ENCODE peak calls at places on chromosomes 13 and 19, in six cellular contexts. A is uterus, X is fibroblast of lung, S is heart left ventricle, E is body of pancreas, Z is H9. L is an unnamed sample.
A peak's percentile ranks its signal among the peaks of the same experiment; 100 is the strongest.

GRCh38 chr13:83980322-83980721 is 98.0 kb upstream of the SLITRK1 start:
- DNase-seq in A (no peak), X (no peak), S (no peak), E (no peak), Z (no peak), L (no peak)

GRCh38 chr13:63435668-63436275 is 2020.1 kb upstream of the PCDH20 start:
- DNase-seq in A (no peak), X (peak; percentile 100), S (no peak), E (no peak), Z (no peak), L (no peak)

GRCh38 chr19:44050740-44051653 is 839 bp upstream of the ZNF223 start:
- DNase-seq in A (no peak), X (no peak), S (no peak), E (peak; percentile 41), Z (peak; percentile 37), L (peak; percentile 64)

GRCh38 chr19:45972081-45972943 is 1.4 kb downstream of the NOVA2 start:
- DNase-seq in A (no peak), X (no peak), S (peak; percentile 48), E (no peak), Z (no peak), L (peak; percentile 31)

GRCh38 chr19:54207908-54208783 is 7.5 kb downstream of the RPS9 start:
- DNase-seq in A (peak; percentile 54), X (peak; percentile 99), S (peak; percentile 72), E (peak; percentile 69), Z (no peak), L (no peak)

GRCh38 chr19:35272954-35273649 is 4.3 kb downstream of the USF2 start:
- DNase-seq in A (no peak), X (no peak), S (no peak), E (no peak), Z (no peak), L (no peak)

GRCh38 chr13:37058801-37059135 is 720 bp downstream of the SUPT20H start:
- DNase-seq in A (no peak), X (no peak), S (no peak), E (peak; percentile 19), Z (peak; percentile 27), L (peak; percentile 6)

GRCh38 chr13:112808377-112809140 is 118.7 kb downstream of the ATP11A start:
- DNase-seq in A (no peak), X (no peak), S (no peak), E (no peak), Z (no peak), L (no peak)

GRCh38 chr19:41700381-41701195 is 7.8 kb upstream of the CEACAM5 start:
- DNase-seq in A (no peak), X (no peak), S (no peak), E (no peak), Z (peak; percentile 16), L (no peak)

GRCh38 chr13:51679616-51680015 is 95.4 kb downstream of the WDFY2 start:
- DNase-seq in A (no peak), X (no peak), S (no peak), E (no peak), Z (no peak), L (no peak)

GRCh38 chr13:49369876-49370275 is 74.0 kb downstream of the CAB39L start:
- DNase-seq in A (no peak), X (no peak), S (no peak), E (no peak), Z (no peak), L (no peak)

GRCh38 chr13:28355822-28356371 is 139.0 kb downstream of the FLT1 start:
- DNase-seq in A (no peak), X (no peak), S (no peak), E (no peak), Z (no peak), L (no peak)

GRCh38 chr13:51687928-51688714 is 103.9 kb downstream of the WDFY2 start:
- DNase-seq in A (no peak), X (no peak), S (no peak), E (no peak), Z (no peak), L (no peak)

GRCh38 chr13:44051405-44051804 is 171.7 kb downstream of the LACC1 start:
- DNase-seq in A (no peak), X (no peak), S (no peak), E (no peak), Z (no peak), L (no peak)

GRCh38 chr19:40921005-40921897 is 39.2 kb upstream of the CYP2A7 start:
- DNase-seq in A (peak; percentile 69), X (peak; percentile 6), S (no peak), E (peak; percentile 25), Z (no peak), L (no peak)

GRCh38 chr13:106096661-106097092 is 438.8 kb downstream of the EFNB2 start:
- DNase-seq in A (no peak), X (peak; percentile 21), S (no peak), E (no peak), Z (no peak), L (no peak)

GRCh38 chr13:106101201-106101600 is 434.3 kb downstream of the EFNB2 start:
- DNase-seq in A (no peak), X (no peak), S (no peak), E (no peak), Z (no peak), L (no peak)

GRCh38 chr13:106099765-106100164 is 435.7 kb downstream of the EFNB2 start:
- DNase-seq in A (no peak), X (no peak), S (no peak), E (no peak), Z (no peak), L (no peak)

GRCh38 chr13:106100261-106100919 is 435.1 kb downstream of the EFNB2 start:
- DNase-seq in A (no peak), X (no peak), S (peak; percentile 15), E (no peak), Z (peak; percentile 91), L (no peak)

DNA sequence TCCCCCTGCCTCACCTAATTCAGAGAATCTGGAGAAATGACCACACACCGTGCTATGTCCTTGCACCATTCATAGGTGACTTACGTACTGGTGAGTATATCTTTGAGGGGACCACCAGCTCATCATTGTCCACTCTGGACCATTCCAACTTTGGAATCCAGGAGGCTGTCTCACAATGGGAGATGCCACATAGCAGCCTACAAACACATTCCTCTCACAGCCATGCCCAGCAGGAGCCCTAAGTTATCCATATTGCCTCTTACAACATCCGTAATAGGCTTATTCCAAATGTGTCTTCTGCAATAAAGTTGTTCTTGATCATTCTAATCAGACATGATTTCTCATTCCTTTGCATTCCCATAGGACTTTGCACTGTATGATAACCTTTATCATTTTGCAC is 436.7 kb downstream of the EFNB2 start:
- DNase-seq in A (no peak), X (no peak), S (no peak), E (no peak), Z (no peak), L (no peak)
- H3K27me3 ChIP-seq in A (no peaks in the 10 kb centered on the region), X (no peaks in the 10 kb centered on the region), S (no peaks in the 10 kb centered on the region), E (no peaks in the 10 kb centered on the region), Z (no peaks in the 10 kb centered on the region), L (no peaks in the 10 kb centered on the region)

GRCh38 chr13:30446122-30446500 is 19.6 kb downstream of the HMGB1 start:
- DNase-seq in A (no peak), X (no peak), S (no peak), E (no peak), Z (no peak), L (no peak)
- H3K27ac ChIP-seq in A (peak overlapping the region; percentile 80), X (peak overlapping the region; percentile 64), S (peak overlapping the region; percentile 76), E (peak overlapping the region; percentile 54), Z (peak overlapping the region; percentile 55), L (no peak overlapping the region)

DNA sequence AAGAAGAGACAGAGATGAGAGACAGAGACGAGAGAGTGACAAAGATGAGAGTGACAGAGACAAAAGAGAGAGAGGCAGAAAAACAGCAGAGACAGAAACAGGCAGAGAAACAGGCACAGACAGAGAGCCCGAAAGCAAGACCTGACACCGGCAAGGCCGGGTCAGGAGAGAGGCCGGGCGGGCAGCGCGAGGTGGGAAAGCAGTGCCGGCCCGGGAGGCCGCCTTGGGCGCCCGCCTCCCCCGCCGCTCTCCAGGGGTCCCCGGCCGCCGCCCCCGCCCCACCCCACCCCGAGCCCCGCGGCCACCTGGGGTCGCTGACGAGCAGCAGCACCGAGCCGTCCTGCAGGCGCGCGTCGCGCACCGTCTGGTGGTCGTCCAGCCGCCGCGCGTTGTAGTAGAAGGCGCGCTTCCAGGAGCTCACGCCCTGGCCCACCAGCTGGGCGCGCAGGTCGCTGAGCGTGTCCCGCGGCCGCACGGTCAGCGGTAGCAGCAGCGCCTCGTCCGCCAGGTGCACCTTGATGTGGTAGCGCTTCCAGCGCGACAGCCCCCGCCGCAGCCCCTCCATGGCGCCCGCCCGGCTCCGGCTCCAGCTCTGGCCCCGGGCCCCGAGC is at the start of gene TINCR:
- DNase-seq in A (no peak), X (no peak), S (no peak), E (no peak), Z (peak; percentile 71), L (no peak)
- TF ChIP-seq CTCF in A (no peak), X (no peak), S (no peak), E (no peak), Z (peak; percentile 60), L (no peak)

GRCh38 chr13:91399189-91400093 is 1.0 kb downstream of the GPC5 start:
- DNase-seq in A (no peak), X (no peak), S (no peak), E (no peak), Z (no peak), L (no peak)
- H3K27me3 ChIP-seq in A (peaks cover 29% of the 10 kb centered on the region), X (peaks cover 12% of the 10 kb centered on the region), S (peaks cover 54% of the 10 kb centered on the region), E (peaks cover 19% of the 10 kb centered on the region), Z (peaks cover 12% of the 10 kb centered on the region), L (no peaks in the 10 kb centered on the region)